ENCODE peak calls at places on chromosomes 2 and 18, in nine cellular contexts. Z is stimulated activated naive CD8-positive, alpha-beta T cell treated with anti-CD3 and anti-CD28 coated beads, Interleukin-15, Interleukin-2, amounts not matched to agents 100 U/mL and 50 U/mL, for 24 hours; B is aorta; Y is iris pigment epithelial cell; N is T-helper 1 cell; I is left cardiac atrium; S is HEK293T; H is astrocyte of the spinal cord; U is cardiac muscle cell. W is an unnamed sample.
A peak's percentile ranks its signal among the peaks of the same experiment; 100 is the strongest.

GRCh38 chr2:134491796-134492441 is 226.9 kb downstream of the TMEM163 start:
- DNase-seq in S (no peak), Y (no peak), H (no peak), U (no peak), N (no peak), B (no peak), I (peak; percentile 64), Z (no peak), W (no peak)

GRCh38 chr2:85062565-85062964 is 70.6 kb upstream of the TCF7L1 start:
- DNase-seq in S (no peak), H (no peak), I (no peak), B (no peak), Z (no peak), U (no peak), Y (no peak), N (no peak), W (no peak)

GRCh38 chr2:120863661-120864320 is 128.1 kb downstream of the GLI2 start:
- DNase-seq in I (peak; percentile 70), H (peak; percentile 75), S (no peak), B (peak; percentile 78), N (no peak), Y (peak; percentile 84), U (peak; percentile 77), Z (no peak), W (peak; percentile 42)

GRCh38 chr2:218812096-218812815 is 19.3 kb downstream of the PRKAG3 start:
- DNase-seq in U (no peak), Z (no peak), I (no peak), Y (no peak), S (no peak), H (no peak), B (no peak), N (no peak), W (no peak)

GRCh38 chr2:106963156-106963555 is 77.2 kb upstream of the ST6GAL2 start:
- DNase-seq in Y (no peak), Z (no peak), S (no peak), N (no peak), I (no peak), B (no peak), U (peak; percentile 52), H (peak; percentile 37), W (no peak)

GRCh38 chr2:20915271-20915670 is 92.4 kb upstream of the LDAH start:
- DNase-seq in U (no peak), I (no peak), Y (no peak), N (no peak), H (no peak), Z (no peak), B (no peak), S (no peak), W (no peak)

GRCh38 chr18:62198259-62198658 is 11.2 kb downstream of the RELCH start:
- DNase-seq in N (no peak), Y (no peak), U (no peak), I (no peak), S (no peak), B (no peak), Z (no peak), H (no peak), W (no peak)

GRCh38 chr2:205911306-205911705 is 174.7 kb downstream of the INO80D start:
- DNase-seq in Z (no peak), S (no peak), H (no peak), U (no peak), N (no peak), I (no peak), Y (no peak), B (no peak), W (no peak)

GRCh38 chr18:30444544-30444943 is 598.0 kb downstream of the DSC3 start:
- DNase-seq in Z (no peak), N (no peak), S (no peak), I (no peak), B (no peak), U (no peak), H (no peak), Y (no peak), W (no peak)

GRCh38 chr2:216298719-216299118 is 73.6 kb downstream of the MARCHF4 start:
- DNase-seq in U (peak; percentile 59), B (no peak), Y (peak; percentile 67), I (no peak), H (peak; percentile 44), N (no peak), Z (no peak), S (no peak), W (no peak)

GRCh38 chr2:18153741-18154140 is 275.3 kb downstream of the KCNS3 start:
- DNase-seq in U (no peak), Y (no peak), Z (no peak), H (no peak), N (no peak), I (no peak), S (no peak), B (no peak), W (no peak)

GRCh38 chr18:27585602-27586173 is 400.6 kb upstream of the CHST9 start:
- DNase-seq in S (no peak), N (no peak), U (no peak), B (no peak), Y (no peak), Z (no peak), I (no peak), H (no peak), W (no peak)

GRCh38 chr2:15251753-15252152 is 309.4 kb downstream of the NBAS start:
- DNase-seq in U (no peak), Y (no peak), Z (no peak), I (no peak), H (no peak), N (no peak), B (no peak), S (no peak), W (no peak)

GRCh38 chr2:206981089-206981674 is 41.9 kb downstream of the CPO start:
- DNase-seq in I (no peak), B (no peak), Z (no peak), S (no peak), H (no peak), Y (no peak), U (no peak), N (no peak), W (no peak)

GRCh38 chr18:72895548-72895947 is 27.8 kb upstream of the NETO1 start:
- DNase-seq in N (no peak), H (peak; percentile 35), Z (peak; percentile 3), Y (no peak), S (no peak), I (no peak), U (no peak), B (no peak), W (no peak)

GRCh38 chr18:79750980-79751571 is 46.7 kb upstream of the KCNG2 start:
- DNase-seq in H (no peak), Y (no peak), N (no peak), B (peak; percentile 57), S (no peak), I (peak; percentile 12), Z (no peak), U (no peak), W (peak; percentile 39)

GRCh38 chr2:46087492-46087891 is 209.7 kb upstream of the EPAS1 start:
- DNase-seq in B (no peak), N (no peak), I (no peak), Z (no peak), S (no peak), H (no peak), U (no peak), Y (peak; percentile 84), W (no peak)

GRCh38 chr2:129711816-129712420 is 267.5 kb upstream of the RAB6C start:
- DNase-seq in S (peak; percentile 2), H (no peak), Z (no peak), N (no peak), B (no peak), Y (no peak), U (no peak), I (no peak), W (no peak)

GRCh38 chr2:167345559-167345958 is 457.3 kb downstream of the XIRP2 start:
- DNase-seq in Z (no peak), B (no peak), I (no peak), N (no peak), U (no peak), H (no peak), S (no peak), Y (no peak), W (no peak)

GRCh38 chr2:172380436-172381274 is 46.7 kb upstream of the ITGA6 start:
- DNase-seq in I (no peak), B (no peak), S (no peak), U (peak; percentile 56), Z (no peak), Y (no peak), H (peak; percentile 12), N (no peak), W (peak; percentile 34)

GRCh38 chr2:118372876-118373597 is 284.8 kb downstream of the INSIG2 start:
- DNase-seq in S (no peak), I (no peak), Z (no peak), B (no peak), N (no peak), Y (no peak), U (no peak), H (no peak), W (no peak)

GRCh38 chr2:144407262-144407661 is 112.7 kb downstream of the ZEB2 start:
- DNase-seq in N (no peak), I (no peak), U (no peak), S (no peak), Z (no peak), B (no peak), Y (no peak), H (no peak), W (no peak)

GRCh38 chr2:53907582-53907981 is 47.8 kb upstream of the GPR75 start:
- DNase-seq in B (no peak), Y (no peak), N (no peak), S (no peak), Z (no peak), I (no peak), U (no peak), H (no peak), W (no peak)

GRCh38 chr2:85852979-85853498 is 35.8 kb downstream of the ST3GAL5 start:
- DNase-seq in I (no peak), B (no peak), N (peak; percentile 61), H (no peak), Y (no peak), S (no peak), U (no peak), Z (peak; percentile 67), W (peak; percentile 49)

GRCh38 chr2:68645523-68645922 is 2.1 kb downstream of the PROKR1 start:
- DNase-seq in H (no peak), Y (no peak), Z (peak; percentile 43), U (peak; percentile 3), S (no peak), B (no peak), I (no peak), N (no peak), W (no peak)

W was measured in left lung.